ENCODE peak calls at places on chromosomes 7 and 10, in four cellular contexts. J, S, L and N are unnamed samples. For H3K4me1, the result is how much of the 10 kb centered on the place peaks cover.

GRCh38 chr10:85421421-85421820 is 945.2 kb downstream of the GRID1 start:
- DNase-seq in J (no peak), S (no peak), L (no peak), N (no peak)

GRCh38 chr10:73094986-73095478 is 1.6 kb downstream of the P4HA1 start:
- DNase-seq in J (no peak), S (no peak), L (no peak), N (no peak)

GRCh38 chr10:119541459-119542356 is 811 bp downstream of the RGS10 start:
- DNase-seq in J (no peak), S (no peak), L (peak), N (peak)

GRCh38 chr10:32171213-32171612 is 115.0 kb upstream of the KIF5B start:
- DNase-seq in J (peak), S (no peak), L (no peak), N (peak)

GRCh38 chr7:90119178-90119971 is 34.9 kb upstream of the STEAP1 start:
- DNase-seq in J (peak), S (no peak), L (peak), N (peak)

GRCh38 chr10:50937230-50937907 is 51.9 kb upstream of the A1CF start:
- DNase-seq in J (peak), S (no peak), L (peak), N (peak)

GRCh38 chr7:15783971-15784693 is 97.6 kb upstream of the MEOX2 start:
- DNase-seq in J (no peak), S (no peak), L (no peak), N (no peak)

GRCh38 chr7:101216001-101216859 is 1.2 kb downstream of the PLOD3 start:
- DNase-seq in J (peak), S (no peak), L (no peak), N (peak)

GRCh38 chr10:30464675-30465074 is 30.7 kb downstream of the MAP3K8 start:
- DNase-seq in J (no peak), S (no peak), L (no peak), N (no peak)

GRCh38 chr7:18770154-18770807 is 274.7 kb downstream of the HDAC9 start:
- DNase-seq in J (no peak), S (no peak), L (peak), N (peak)

GRCh38 chr10:127619550-127619949 is 70.4 kb downstream of the NPS start:
- DNase-seq in J (no peak), S (no peak), L (no peak), N (no peak)

GRCh38 chr10:108244443-108245228 is 1080.1 kb upstream of the SORCS1 start:
- DNase-seq in J (no peak), S (no peak), L (no peak), N (no peak)

GRCh38 chr7:46811529-46811928 is 770.4 kb downstream of the TNS3 start:
- DNase-seq in J (peak), S (no peak), L (peak), N (peak)

GRCh38 chr7:116138202-116138801 is 72.0 kb upstream of the TES start:
- DNase-seq in J (peak), S (peak), L (peak), N (peak)

GRCh38 chr7:100888988-100889760 is at the start of gene UFSP1:
- DNase-seq in J (no peak), S (no peak), L (no peak), N (no peak)

DNA sequence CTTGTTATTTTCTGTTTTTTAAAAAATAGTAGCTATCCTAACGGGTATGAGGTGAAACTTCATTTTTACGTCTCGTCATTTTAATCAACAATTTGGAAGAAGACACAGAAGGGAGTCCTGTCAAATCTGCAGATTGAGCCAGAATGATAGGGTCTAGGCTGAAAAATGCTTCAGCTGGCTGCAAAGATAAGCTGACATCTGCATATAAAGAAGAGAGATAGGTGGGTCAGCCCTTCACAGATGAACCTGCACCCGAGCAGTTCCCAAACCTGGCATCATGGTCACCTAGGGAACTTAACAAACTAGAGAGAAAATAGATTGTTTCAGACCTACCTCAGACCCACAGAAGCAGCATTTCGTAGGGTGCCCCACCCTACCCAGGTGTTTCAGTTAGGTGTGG is 35.2 kb upstream of the BMPR1A start:
- DNase-seq in J (no peak), S (no peak), L (no peak), N (no peak)
- H3K4me1 ChIP-seq in J (under half), S (under half), L (under half), N (under half)

GRCh38 chr7:25860882-25861228 is 291.1 kb upstream of the NFE2L3 start:
- DNase-seq in J (no peak), S (no peak), L (no peak), N (no peak)

GRCh38 chr7:25861704-25862253 is 290.2 kb upstream of the NFE2L3 start:
- DNase-seq in J (no peak), S (no peak), L (no peak), N (peak)

GRCh38 chr7:25863727-25864116 is 288.3 kb upstream of the NFE2L3 start:
- DNase-seq in J (no peak), S (no peak), L (no peak), N (no peak)

GRCh38 chr7:25862993-25863726 is 288.8 kb upstream of the NFE2L3 start:
- DNase-seq in J (no peak), S (no peak), L (no peak), N (no peak)

GRCh38 chr7:25862254-25862992 is 289.6 kb upstream of the NFE2L3 start:
- DNase-seq in J (peak), S (peak), L (peak), N (peak)
- H3K4me3 ChIP-seq in J (no peak), S (no peak), L (peak), N (peak)

DNA sequence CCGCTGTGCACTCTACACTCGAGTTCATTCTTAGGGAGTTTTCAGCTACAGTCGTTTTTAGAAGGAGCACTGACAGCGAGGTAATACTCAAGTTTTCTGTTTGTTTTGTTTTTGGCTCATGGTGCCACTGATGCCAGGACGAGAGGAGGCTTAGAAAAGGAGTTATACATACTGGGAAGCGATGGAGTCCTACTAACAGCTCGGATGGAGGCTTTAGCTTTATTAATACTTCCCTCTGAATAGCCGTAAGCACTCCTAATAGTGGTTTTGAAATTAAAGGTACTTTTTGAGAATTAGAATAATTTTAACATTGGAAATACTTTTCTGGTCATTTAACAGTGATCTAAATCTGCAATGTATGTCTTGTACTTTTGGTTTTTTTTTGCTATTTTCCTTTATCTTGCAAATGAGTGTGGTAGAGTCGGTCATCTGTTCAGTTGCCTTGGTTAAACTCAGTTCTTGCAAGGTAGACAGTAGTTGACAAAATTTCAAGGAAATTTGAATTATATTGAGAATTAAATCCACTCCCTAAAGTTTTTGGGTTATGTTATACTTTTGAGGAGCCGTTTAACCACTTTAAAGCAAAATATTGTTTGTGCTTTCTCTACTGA is 1.4 kb downstream of the HBP1 start:
- DNase-seq in J (no peak), S (no peak), L (no peak), N (peak)
- H3K4me1 ChIP-seq in J (under half), S (under half), L (under half), N (under half)

DNA sequence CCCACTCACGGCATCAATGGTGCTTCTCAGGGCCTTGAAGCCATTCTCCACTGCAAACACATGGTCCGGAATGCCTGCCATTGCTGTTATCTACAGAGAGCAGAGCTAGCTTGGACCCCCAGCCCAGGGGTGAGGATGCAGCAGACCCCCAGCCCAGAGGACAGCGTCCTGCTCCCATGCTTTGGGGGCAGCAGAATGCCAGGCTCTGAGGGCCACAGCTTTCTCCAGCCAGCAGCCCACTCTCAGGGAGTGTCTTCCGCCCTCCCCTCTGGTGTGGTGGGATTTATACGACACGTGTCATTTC is 48.1 kb upstream of the MSMB start:
- DNase-seq in J (no peak), S (no peak), L (no peak), N (no peak)
- H3K4me3 ChIP-seq in J (no peak), S (no peak), L (no peak), N (no peak)